ENCODE peak calls at places on chromosome 17, in five cellular contexts. One of them, this sample, is unnamed.

GRCh38 chr17:3788200-3788599 is 12.8 kb downstream of the ITGAE start:
- DNase-seq in CD4-positive, alpha-beta memory T cell: peak; percentile 26
- DNase-seq in AG04450: no peak
- DNase-seq in breast epithelium: no peak
- DNase-seq in heart left ventricle: no peak
- DNase-seq in this sample: no peak

GRCh38 chr17:43713494-43714162 is 45.0 kb downstream of the SOST start:
- DNase-seq in CD4-positive, alpha-beta memory T cell: no peak
- DNase-seq in AG04450: no peak
- DNase-seq in breast epithelium: no peak
- DNase-seq in heart left ventricle: peak; percentile 66
- DNase-seq in this sample: no peak

GRCh38 chr17:12320286-12320685 is 299.6 kb downstream of the MAP2K4 start:
- DNase-seq in CD4-positive, alpha-beta memory T cell: no peak
- DNase-seq in AG04450: peak; percentile 55
- DNase-seq in breast epithelium: no peak
- DNase-seq in heart left ventricle: no peak
- DNase-seq in this sample: no peak

GRCh38 chr17:4189280-4189679 is 46.3 kb downstream of the CYB5D2 start:
- DNase-seq in CD4-positive, alpha-beta memory T cell: peak; percentile 17
- DNase-seq in AG04450: no peak
- DNase-seq in breast epithelium: no peak
- DNase-seq in heart left ventricle: no peak
- DNase-seq in this sample: no peak

GRCh38 chr17:7207120-7208001 is 12.3 kb downstream of the DLG4 start:
- DNase-seq in CD4-positive, alpha-beta memory T cell: no peak
- DNase-seq in AG04450: no peak
- DNase-seq in breast epithelium: no peak
- DNase-seq in heart left ventricle: peak; percentile 53
- DNase-seq in this sample: no peak

GRCh38 chr17:44901323-44901965 is 2.2 kb upstream of the EFTUD2 start:
- DNase-seq in CD4-positive, alpha-beta memory T cell: no peak
- DNase-seq in AG04450: peak; percentile 56
- DNase-seq in breast epithelium: no peak
- DNase-seq in heart left ventricle: no peak
- DNase-seq in this sample: no peak

GRCh38 chr17:60141111-60142018 is 8.4 kb upstream of the CA4 start:
- DNase-seq in CD4-positive, alpha-beta memory T cell: no peak
- DNase-seq in AG04450: no peak
- DNase-seq in breast epithelium: no peak
- DNase-seq in heart left ventricle: peak; percentile 66
- DNase-seq in this sample: no peak

GRCh38 chr17:57442914-57443571 is 186.7 kb downstream of the MSI2 start:
- DNase-seq in CD4-positive, alpha-beta memory T cell: peak; percentile 32
- DNase-seq in AG04450: no peak
- DNase-seq in breast epithelium: peak; percentile 54
- DNase-seq in heart left ventricle: no peak
- DNase-seq in this sample: peak; percentile 28

GRCh38 chr17:46940692-46941404 is 17.9 kb downstream of the GOSR2 start:
- DNase-seq in CD4-positive, alpha-beta memory T cell: peak; percentile 61
- DNase-seq in AG04450: peak; percentile 29
- DNase-seq in breast epithelium: peak; percentile 52
- DNase-seq in heart left ventricle: peak; percentile 75
- DNase-seq in this sample: no peak

DNA sequence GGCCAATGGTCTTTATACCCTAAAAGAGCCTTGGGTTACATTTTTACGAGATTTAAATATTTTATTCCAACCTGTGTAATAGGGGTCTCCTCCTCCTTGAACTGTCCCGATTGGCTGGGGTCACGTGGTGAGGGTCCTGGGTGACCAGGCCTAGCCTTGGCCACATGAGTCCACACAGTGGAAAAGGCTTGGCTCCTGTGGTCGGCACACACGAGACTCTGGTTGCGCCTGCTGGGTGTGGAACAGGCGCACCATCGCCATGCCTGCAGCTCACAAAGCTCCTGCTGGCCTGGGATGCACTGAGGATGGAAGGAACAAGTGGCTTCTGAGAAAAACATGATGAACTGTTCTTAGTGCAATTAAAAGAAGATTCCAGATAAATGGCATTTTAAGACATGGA is 103.9 kb upstream of the ZNF750 start:
- DNase-seq in CD4-positive, alpha-beta memory T cell: no peak
- DNase-seq in AG04450: no peak
- DNase-seq in breast epithelium: no peak
- DNase-seq in heart left ventricle: peak; percentile 14
- DNase-seq in this sample: no peak
- H3K9me3 ChIP-seq in CD4-positive, alpha-beta memory T cell: peaks cover 12% of the 10 kb centered on the region
- H3K9me3 ChIP-seq in AG04450: peaks cover 43% of the 10 kb centered on the region
- H3K9me3 ChIP-seq in breast epithelium: peaks cover 32% of the 10 kb centered on the region
- H3K9me3 ChIP-seq in heart left ventricle: no peaks in the 10 kb centered on the region
- H3K9me3 ChIP-seq in this sample: peaks cover 21% of the 10 kb centered on the region

DNA sequence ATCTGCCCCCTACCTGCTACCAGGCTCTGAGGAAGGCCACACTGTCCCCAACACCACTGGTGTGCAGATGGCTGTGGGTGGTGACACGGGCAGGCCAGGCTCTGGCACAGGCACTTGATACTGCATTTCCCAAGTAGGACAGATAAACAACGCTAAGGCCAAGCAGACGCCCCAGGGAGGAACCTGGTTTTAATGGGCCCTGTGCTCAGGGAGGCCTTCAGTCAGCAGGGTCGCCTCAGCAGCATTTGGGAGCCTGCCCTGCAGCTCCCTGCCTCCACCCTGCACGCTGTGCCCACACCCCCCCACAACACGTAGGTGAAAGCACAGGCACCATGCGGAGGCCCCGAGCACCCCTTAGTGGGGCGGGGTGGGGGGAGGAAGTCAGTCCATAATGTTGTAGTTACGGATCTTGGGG is 3.3 kb upstream of the FASN start:
- DNase-seq in CD4-positive, alpha-beta memory T cell: no peak
- DNase-seq in AG04450: no peak
- DNase-seq in breast epithelium: no peak
- DNase-seq in heart left ventricle: no peak
- DNase-seq in this sample: no peak
- H3K27ac ChIP-seq in CD4-positive, alpha-beta memory T cell: no peak overlapping the region
- H3K27ac ChIP-seq in AG04450: no peak overlapping the region
- H3K27ac ChIP-seq in breast epithelium: peak overlapping the region; percentile 96
- H3K27ac ChIP-seq in heart left ventricle: peak overlapping the region; percentile 25
- H3K27ac ChIP-seq in this sample: no peak overlapping the region

DNA sequence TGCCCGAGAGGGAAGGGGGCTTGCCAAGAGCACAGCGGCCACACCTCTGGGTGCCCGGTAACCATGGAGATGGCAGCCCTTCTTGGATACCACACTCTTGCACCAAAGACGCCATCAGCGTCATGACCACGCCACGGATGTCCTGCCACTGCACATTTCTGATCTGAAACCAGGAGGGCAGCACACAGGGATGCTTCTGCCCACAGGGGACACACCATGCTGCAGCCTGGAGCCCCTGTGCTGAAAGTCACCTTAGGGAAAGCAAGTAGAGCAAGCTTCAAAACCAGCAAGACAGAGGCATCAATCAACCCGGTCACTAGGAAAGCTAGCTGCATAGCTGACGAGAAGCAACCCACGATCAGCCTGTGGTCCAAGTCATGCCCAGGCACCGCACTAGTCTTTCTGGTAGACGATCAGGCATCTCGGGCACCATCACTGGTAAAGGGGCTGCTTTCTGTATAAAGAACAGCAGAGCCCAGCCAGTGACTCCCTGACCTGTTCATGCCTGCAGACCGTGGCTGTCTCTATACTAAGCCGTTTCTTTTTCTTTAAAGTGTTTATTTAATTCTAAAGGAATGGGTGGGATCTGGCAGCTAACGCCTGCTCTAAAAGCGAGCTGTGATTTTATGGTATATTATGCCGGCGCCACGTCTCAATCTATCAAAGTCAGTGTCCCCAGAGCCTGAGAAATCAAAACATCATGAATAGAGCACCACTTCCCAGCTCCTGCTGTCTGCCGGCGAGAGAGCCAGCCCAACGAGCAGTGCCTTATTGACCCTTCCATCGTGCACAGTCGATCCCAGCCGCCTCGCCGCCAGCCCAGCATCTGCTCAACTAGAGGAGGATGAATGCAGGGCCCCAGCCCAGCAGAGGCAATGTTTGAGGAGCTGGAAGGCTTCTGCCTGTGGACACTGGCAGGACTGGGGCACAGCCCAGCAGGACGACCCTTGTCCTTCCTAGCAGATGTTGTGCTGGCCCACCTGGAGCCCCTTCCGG is 244.7 kb downstream of the RBFOX3 start:
- DNase-seq in CD4-positive, alpha-beta memory T cell: no peak
- DNase-seq in AG04450: no peak
- DNase-seq in breast epithelium: no peak
- DNase-seq in heart left ventricle: peak; percentile 33
- DNase-seq in this sample: no peak
- H3K27me3 ChIP-seq in CD4-positive, alpha-beta memory T cell: no peaks in the 10 kb centered on the region
- H3K27me3 ChIP-seq in AG04450: peaks cover 7% of the 10 kb centered on the region
- H3K27me3 ChIP-seq in breast epithelium: peaks cover 88% of the 10 kb centered on the region
- H3K27me3 ChIP-seq in heart left ventricle: no peaks in the 10 kb centered on the region
- H3K27me3 ChIP-seq in this sample: no peaks in the 10 kb centered on the region

GRCh38 chr17:68732301-68732749 is 131.2 kb upstream of the FAM20A start:
- DNase-seq in CD4-positive, alpha-beta memory T cell: no peak
- DNase-seq in AG04450: no peak
- DNase-seq in breast epithelium: no peak
- DNase-seq in heart left ventricle: no peak
- DNase-seq in this sample: no peak
- H3K9me3 ChIP-seq in CD4-positive, alpha-beta memory T cell: no peaks in the 10 kb centered on the region
- H3K9me3 ChIP-seq in AG04450: no peaks in the 10 kb centered on the region
- H3K9me3 ChIP-seq in breast epithelium: no peaks in the 10 kb centered on the region
- H3K9me3 ChIP-seq in heart left ventricle: no peaks in the 10 kb centered on the region
- H3K9me3 ChIP-seq in this sample: no peaks in the 10 kb centered on the region

GRCh38 chr17:9342225-9342624 is 233.4 kb downstream of the STX8 start:
- DNase-seq in CD4-positive, alpha-beta memory T cell: no peak
- DNase-seq in AG04450: no peak
- DNase-seq in breast epithelium: no peak
- DNase-seq in heart left ventricle: no peak
- DNase-seq in this sample: no peak
- H3K27ac ChIP-seq in CD4-positive, alpha-beta memory T cell: no peak overlapping the region
- H3K27ac ChIP-seq in AG04450: no peak overlapping the region
- H3K27ac ChIP-seq in breast epithelium: no peak overlapping the region
- H3K27ac ChIP-seq in heart left ventricle: no peak overlapping the region
- H3K27ac ChIP-seq in this sample: no peak overlapping the region

DNA sequence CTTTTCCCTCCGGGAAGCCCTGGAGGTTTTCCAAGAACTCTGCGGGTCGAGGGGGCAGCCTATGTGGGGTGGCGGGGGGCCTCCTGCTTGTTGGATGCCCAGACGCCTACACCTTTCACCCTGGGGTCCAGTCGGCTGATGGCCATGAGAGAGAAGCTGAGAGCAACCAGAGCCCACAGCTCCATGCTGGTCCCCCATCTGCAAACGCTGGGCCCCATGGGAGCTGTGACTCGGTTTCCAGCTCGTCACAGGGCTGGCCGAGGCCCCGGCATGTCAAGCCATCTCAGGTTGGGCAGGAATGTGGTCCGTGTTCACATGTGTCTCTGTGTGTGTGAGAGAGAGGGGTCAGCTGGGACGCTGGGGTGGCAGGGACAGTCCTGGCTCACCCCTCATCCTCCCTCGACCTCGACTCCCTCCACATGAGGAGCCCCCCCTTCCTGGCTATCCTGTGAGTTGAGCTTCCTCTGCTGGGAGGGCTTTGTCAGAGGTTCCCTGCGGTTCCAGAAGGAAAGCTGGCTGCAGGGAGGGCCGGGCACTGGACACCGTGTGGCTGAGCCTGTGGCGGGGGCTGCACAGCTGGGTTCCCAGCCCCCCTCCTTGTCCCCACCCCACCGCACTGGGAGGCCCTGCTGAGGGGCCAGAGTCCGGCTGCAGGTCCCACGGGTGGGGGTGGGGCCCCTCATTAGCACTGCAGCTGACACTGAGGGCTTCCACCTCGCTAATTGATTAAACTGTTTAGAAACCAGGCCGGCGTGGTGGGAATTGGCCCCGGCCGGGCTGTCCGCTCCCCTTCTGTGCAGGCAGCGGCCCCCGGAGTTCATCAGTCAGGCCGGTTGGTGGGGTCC is 19.1 kb downstream of the METRNL start:
- DNase-seq in CD4-positive, alpha-beta memory T cell: no peak
- DNase-seq in AG04450: no peak
- DNase-seq in breast epithelium: no peak
- DNase-seq in heart left ventricle: no peak
- DNase-seq in this sample: no peak
- H3K27me3 ChIP-seq in CD4-positive, alpha-beta memory T cell: no peaks in the 10 kb centered on the region
- H3K27me3 ChIP-seq in AG04450: no peaks in the 10 kb centered on the region
- H3K27me3 ChIP-seq in breast epithelium: no peaks in the 10 kb centered on the region
- H3K27me3 ChIP-seq in heart left ventricle: peaks cover 17% of the 10 kb centered on the region
- H3K27me3 ChIP-seq in this sample: no peaks in the 10 kb centered on the region

GRCh38 chr17:35174835-35175334 is 19.3 kb downstream of the SLC35G3 start:
- DNase-seq in CD4-positive, alpha-beta memory T cell: no peak
- DNase-seq in AG04450: no peak
- DNase-seq in breast epithelium: no peak
- DNase-seq in heart left ventricle: no peak
- DNase-seq in this sample: no peak
- H3K9me3 ChIP-seq in CD4-positive, alpha-beta memory T cell: no peaks in the 10 kb centered on the region
- H3K9me3 ChIP-seq in AG04450: no peaks in the 10 kb centered on the region
- H3K9me3 ChIP-seq in breast epithelium: no peaks in the 10 kb centered on the region
- H3K9me3 ChIP-seq in heart left ventricle: no peaks in the 10 kb centered on the region
- H3K9me3 ChIP-seq in this sample: no peaks in the 10 kb centered on the region

DNA sequence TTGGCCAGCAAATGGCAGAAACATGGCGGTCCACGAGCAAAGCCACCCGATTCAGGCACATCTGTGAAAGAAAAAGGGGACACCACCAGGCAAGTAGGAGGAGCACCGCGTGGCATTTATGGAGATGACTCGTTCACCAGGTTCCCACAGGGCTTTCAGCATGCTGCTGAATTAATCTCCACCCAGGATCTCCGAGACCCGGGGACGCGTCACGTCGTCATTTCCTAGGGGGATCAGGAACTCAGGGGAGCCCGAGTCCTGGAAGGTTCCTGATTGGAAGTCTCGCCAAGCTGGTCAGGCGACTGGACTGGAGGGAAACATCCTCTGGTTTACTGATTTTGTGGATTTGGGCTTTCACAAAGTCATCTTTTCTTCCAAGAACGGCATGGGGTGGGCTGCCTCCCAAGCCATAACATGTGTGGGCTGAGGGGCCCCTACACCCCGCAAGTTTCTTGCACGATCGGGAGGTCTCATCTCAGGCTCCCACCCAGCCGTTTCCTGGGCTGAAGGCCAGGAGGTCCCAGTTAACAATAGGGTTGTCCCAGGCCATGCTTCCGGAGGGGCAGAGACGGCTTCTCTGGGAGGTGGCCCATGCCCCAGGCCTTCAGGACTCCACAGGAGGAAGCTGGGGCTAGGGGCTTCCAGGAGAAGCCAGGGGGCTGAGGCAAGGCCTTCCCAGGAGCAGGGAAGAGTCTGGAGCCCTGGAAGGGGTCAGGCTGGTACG is 645 bp downstream of the DNAH17 start:
- DNase-seq in CD4-positive, alpha-beta memory T cell: no peak
- DNase-seq in AG04450: no peak
- DNase-seq in breast epithelium: no peak
- DNase-seq in heart left ventricle: peak; percentile 66
- DNase-seq in this sample: no peak
- H3K27ac ChIP-seq in CD4-positive, alpha-beta memory T cell: no peak overlapping the region
- H3K27ac ChIP-seq in AG04450: no peak overlapping the region
- H3K27ac ChIP-seq in breast epithelium: no peak overlapping the region
- H3K27ac ChIP-seq in heart left ventricle: peak overlapping the region; percentile 52
- H3K27ac ChIP-seq in this sample: no peak overlapping the region

GRCh38 chr17:48634446-48635208 is 8.5 kb upstream of the HOXB9 start:
- DNase-seq in CD4-positive, alpha-beta memory T cell: no peak
- DNase-seq in AG04450: no peak
- DNase-seq in breast epithelium: no peak
- DNase-seq in heart left ventricle: no peak
- DNase-seq in this sample: no peak
- H3K27me3 ChIP-seq in CD4-positive, alpha-beta memory T cell: peaks cover 60% of the 10 kb centered on the region
- H3K27me3 ChIP-seq in AG04450: peaks cover 97% of the 10 kb centered on the region
- H3K27me3 ChIP-seq in breast epithelium: peaks cover 100% of the 10 kb centered on the region
- H3K27me3 ChIP-seq in heart left ventricle: peaks cover 99% of the 10 kb centered on the region
- H3K27me3 ChIP-seq in this sample: peaks cover 49% of the 10 kb centered on the region